ENCODE peak calls at places on chromosome 16, in nine cellular contexts. One of them, this sample, is unnamed.

GRCh38 chr16:46775214-46775613 is 27.1 kb upstream of the MYLK3 start:
- DNase-seq in CD4-positive, alpha-beta memory T cell: no peak
- DNase-seq in AG09319: no peak
- DNase-seq in germinal center: no peak
- DNase-seq in T1000: no peak
- DNase-seq in activated CD4-positive, alpha-beta T cell treated with anti-CD3 and anti-CD28 coated beads, Interleukin-2, amount 50 U/mL, for 48 hours: no peak
- DNase-seq in adipocyte: no peak
- DNase-seq in activated naive CD4-positive, alpha-beta T cell: no peak
- DNase-seq in posterior cingulate gyrus: no peak
- DNase-seq in this sample: peak; percentile 6

GRCh38 chr16:10828851-10829331 is 10.3 kb upstream of the TVP23A start:
- DNase-seq in CD4-positive, alpha-beta memory T cell: no peak
- DNase-seq in activated CD4-positive, alpha-beta T cell treated with anti-CD3 and anti-CD28 coated beads, Interleukin-2, amount 50 U/mL, for 48 hours: no peak
- DNase-seq in T1000: peak; percentile 44
- DNase-seq in adipocyte: peak; percentile 85
- DNase-seq in germinal center: no peak
- DNase-seq in posterior cingulate gyrus: peak; percentile 54
- DNase-seq in AG09319: peak; percentile 87
- DNase-seq in activated naive CD4-positive, alpha-beta T cell: no peak
- DNase-seq in this sample: peak; percentile 96

GRCh38 chr16:1278456-1278855 is 22.6 kb downstream of the TPSD1 start:
- DNase-seq in adipocyte: peak; percentile 3
- DNase-seq in CD4-positive, alpha-beta memory T cell: no peak
- DNase-seq in AG09319: no peak
- DNase-seq in posterior cingulate gyrus: no peak
- DNase-seq in activated CD4-positive, alpha-beta T cell treated with anti-CD3 and anti-CD28 coated beads, Interleukin-2, amount 50 U/mL, for 48 hours: no peak
- DNase-seq in germinal center: no peak
- DNase-seq in activated naive CD4-positive, alpha-beta T cell: no peak
- DNase-seq in T1000: no peak
- DNase-seq in this sample: no peak

GRCh38 chr16:11316331-11317015 is 28.8 kb upstream of the RMI2 start:
- DNase-seq in posterior cingulate gyrus: no peak
- DNase-seq in T1000: no peak
- DNase-seq in AG09319: no peak
- DNase-seq in activated CD4-positive, alpha-beta T cell treated with anti-CD3 and anti-CD28 coated beads, Interleukin-2, amount 50 U/mL, for 48 hours: no peak
- DNase-seq in activated naive CD4-positive, alpha-beta T cell: no peak
- DNase-seq in adipocyte: no peak
- DNase-seq in CD4-positive, alpha-beta memory T cell: no peak
- DNase-seq in germinal center: no peak
- DNase-seq in this sample: no peak

GRCh38 chr16:55487048-55487803 is 8.2 kb downstream of the MMP2 start:
- DNase-seq in adipocyte: peak; percentile 91
- DNase-seq in AG09319: peak; percentile 94
- DNase-seq in activated naive CD4-positive, alpha-beta T cell: no peak
- DNase-seq in germinal center: no peak
- DNase-seq in activated CD4-positive, alpha-beta T cell treated with anti-CD3 and anti-CD28 coated beads, Interleukin-2, amount 50 U/mL, for 48 hours: no peak
- DNase-seq in T1000: no peak
- DNase-seq in posterior cingulate gyrus: no peak
- DNase-seq in CD4-positive, alpha-beta memory T cell: no peak
- DNase-seq in this sample: peak; percentile 98

GRCh38 chr16:72723781-72724180 is 324.1 kb downstream of the ZFHX3 start:
- DNase-seq in activated naive CD4-positive, alpha-beta T cell: no peak
- DNase-seq in T1000: no peak
- DNase-seq in adipocyte: peak; percentile 28
- DNase-seq in CD4-positive, alpha-beta memory T cell: no peak
- DNase-seq in germinal center: no peak
- DNase-seq in posterior cingulate gyrus: no peak
- DNase-seq in activated CD4-positive, alpha-beta T cell treated with anti-CD3 and anti-CD28 coated beads, Interleukin-2, amount 50 U/mL, for 48 hours: no peak
- DNase-seq in AG09319: no peak
- DNase-seq in this sample: peak; percentile 45

GRCh38 chr16:57413733-57414132 is 9.2 kb downstream of the CCL17 start:
- DNase-seq in adipocyte: no peak
- DNase-seq in AG09319: no peak
- DNase-seq in posterior cingulate gyrus: no peak
- DNase-seq in activated CD4-positive, alpha-beta T cell treated with anti-CD3 and anti-CD28 coated beads, Interleukin-2, amount 50 U/mL, for 48 hours: no peak
- DNase-seq in T1000: no peak
- DNase-seq in activated naive CD4-positive, alpha-beta T cell: no peak
- DNase-seq in CD4-positive, alpha-beta memory T cell: no peak
- DNase-seq in germinal center: no peak
- DNase-seq in this sample: no peak

GRCh38 chr16:84502581-84502980 is 1.9 kb downstream of the MEAK7 start:
- DNase-seq in CD4-positive, alpha-beta memory T cell: no peak
- DNase-seq in germinal center: no peak
- DNase-seq in activated CD4-positive, alpha-beta T cell treated with anti-CD3 and anti-CD28 coated beads, Interleukin-2, amount 50 U/mL, for 48 hours: no peak
- DNase-seq in adipocyte: no peak
- DNase-seq in T1000: no peak
- DNase-seq in activated naive CD4-positive, alpha-beta T cell: no peak
- DNase-seq in posterior cingulate gyrus: no peak
- DNase-seq in AG09319: no peak
- DNase-seq in this sample: no peak

GRCh38 chr16:86222965-86223551 is 287.3 kb upstream of the FOXF1 start:
- DNase-seq in activated CD4-positive, alpha-beta T cell treated with anti-CD3 and anti-CD28 coated beads, Interleukin-2, amount 50 U/mL, for 48 hours: no peak
- DNase-seq in T1000: peak; percentile 54
- DNase-seq in germinal center: no peak
- DNase-seq in AG09319: peak; percentile 95
- DNase-seq in adipocyte: peak; percentile 96
- DNase-seq in CD4-positive, alpha-beta memory T cell: no peak
- DNase-seq in posterior cingulate gyrus: no peak
- DNase-seq in activated naive CD4-positive, alpha-beta T cell: no peak
- DNase-seq in this sample: peak; percentile 94